ENCODE peak calls at places on chromosomes 5 and 9, in five cellular contexts. Y is gastrocnemius medialis, M is kidney, H is WERI-Rb-1, B is left ventricle myocardium inferior. N is an unnamed sample. For H3K9me3, the result is how much of the 10 kb centered on the place peaks cover.

GRCh38 chr9:69785757-69786156 is 25.9 kb upstream of the PTAR1 start:
- DNase-seq in B (no peak), H (no peak), Y (no peak), M (no peak), N (no peak)

GRCh38 chr9:118318770-118319443 is 614.7 kb downstream of the TLR4 start:
- DNase-seq in H (no peak), Y (no peak), M (peak), B (no peak), N (no peak)

GRCh38 chr5:108681079-108681921 is 66.4 kb upstream of the FER start:
- DNase-seq in M (no peak), H (peak), Y (peak), B (no peak), N (no peak)

GRCh38 chr9:91199739-91200497 is 161.8 kb downstream of the AUH start:
- DNase-seq in M (no peak), H (no peak), Y (peak), B (no peak), N (no peak)

GRCh38 chr9:111969622-111970021 is 73.0 kb downstream of the UGCG start:
- DNase-seq in H (peak), Y (no peak), M (no peak), B (no peak), N (no peak)

GRCh38 chr5:90786756-90787155 is 228.2 kb downstream of the ADGRV1 start:
- DNase-seq in H (no peak), B (no peak), M (no peak), Y (no peak), N (no peak)

GRCh38 chr5:115262405-115263247 is at the start of gene PGGT1B:
- DNase-seq in M (peak), H (peak), Y (peak), B (peak), N (peak)

GRCh38 chr5:154608531-154609011 is 130.5 kb upstream of the HAND1 start:
- DNase-seq in B (no peak), H (peak), M (no peak), Y (no peak), N (no peak)

GRCh38 chr9:135468866-135469521 is 10.6 kb upstream of the PPP1R26 start:
- DNase-seq in B (no peak), Y (no peak), M (no peak), H (peak), N (peak)

GRCh38 chr9:132242621-132243155 is 80.8 kb downstream of the NTNG2 start:
- DNase-seq in H (peak), Y (no peak), M (peak), B (no peak), N (no peak)

GRCh38 chr5:155260798-155261197 is 247.2 kb downstream of the KIF4B start:
- DNase-seq in B (no peak), Y (no peak), H (peak), M (no peak), N (no peak)

GRCh38 chr5:138138949-138139775 is at the start of gene NME5:
- DNase-seq in Y (peak), H (peak), B (peak), M (peak), N (no peak)

GRCh38 chr5:119789411-119790117 is 160.2 kb downstream of the FAM170A start:
- DNase-seq in M (no peak), Y (no peak), H (no peak), B (no peak), N (no peak)

GRCh38 chr5:129963359-129963758 is 59.1 kb downstream of the CHSY3 start:
- DNase-seq in B (no peak), H (no peak), Y (no peak), M (no peak), N (no peak)

GRCh38 chr5:144697847-144698262 is 527.2 kb downstream of the KCTD16 start:
- DNase-seq in H (no peak), M (no peak), B (no peak), Y (no peak), N (no peak)

GRCh38 chr5:43555895-43556606 is 826 bp downstream of the PAIP1 start:
- DNase-seq in H (peak), Y (peak), M (peak), B (peak), N (peak)

GRCh38 chr5:79858097-79858723 is 132.9 kb downstream of the MTX3 start:
- DNase-seq in H (peak), B (peak), Y (peak), M (no peak), N (peak)

GRCh38 chr5:21071421-21071820 is 1083.4 kb upstream of the CDH18 start:
- DNase-seq in B (no peak), H (no peak), Y (no peak), M (no peak), N (no peak)

GRCh38 chr5:53378590-53379247 is 101.7 kb upstream of the FST start:
- DNase-seq in M (no peak), Y (no peak), H (no peak), B (no peak), N (no peak)

GRCh38 chr5:75381456-75381855 is 44.4 kb downstream of the HMGCR start:
- DNase-seq in M (no peak), H (no peak), B (no peak), Y (no peak), N (no peak)

GRCh38 chr5:36150676-36151433 is 832 bp downstream of the LMBRD2 start:
- DNase-seq in B (no peak), M (peak), H (peak), Y (peak), N (peak)

GRCh38 chr5:79560774-79561524 is 47.0 kb upstream of the HOMER1 start:
- DNase-seq in B (no peak), M (no peak), Y (no peak), H (no peak), N (no peak)

GRCh38 chr9:133331641-133332380 is 4.2 kb downstream of the SURF6 start:
- DNase-seq in Y (peak), H (no peak), B (no peak), M (peak), N (no peak)

GRCh38 chr5:16666861-16667481 is 50.2 kb upstream of the RETREG1 start:
- DNase-seq in M (peak), H (peak), B (peak), Y (peak), N (peak)

GRCh38 chr5:16842916-16843315 is 93.2 kb downstream of the MYO10 start:
- DNase-seq in Y (no peak), H (no peak), B (no peak), M (peak), N (no peak)

GRCh38 chr9:94800424-94801117 is 74.1 kb downstream of the AOPEP start:
- DNase-seq in B (no peak), M (no peak), Y (no peak), H (no peak), N (no peak)

GRCh38 chr5:89342106-89342876 is 459.3 kb upstream of the MEF2C start:
- DNase-seq in M (no peak), H (no peak), Y (no peak), B (no peak), N (no peak)

GRCh38 chr5:58462154-58462553 is 2.3 kb upstream of the PLK2 start:
- DNase-seq in Y (no peak), M (no peak), H (peak), B (no peak), N (no peak)

GRCh38 chr9:95025213-95026170 is 292.0 kb downstream of the FANCC start:
- DNase-seq in Y (peak), M (peak), B (peak), H (peak), N (no peak)

GRCh38 chr5:122907238-122907637 is 61.8 kb downstream of the SNX24 start:
- DNase-seq in B (no peak), M (no peak), H (no peak), Y (no peak), N (no peak)

GRCh38 chr9:130295431-130295830 is 29.9 kb downstream of the HMCN2 start:
- DNase-seq in B (no peak), H (no peak), Y (no peak), M (peak), N (no peak)

GRCh38 chr5:115532517-115532916 is 12.1 kb downstream of the FEM1C start:
- DNase-seq in M (no peak), Y (no peak), H (no peak), B (no peak), N (no peak)

GRCh38 chr5:169763437-169764301 is 126.6 kb downstream of the DOCK2 start:
- DNase-seq in H (no peak), M (no peak), B (peak), Y (no peak), N (no peak)

GRCh38 chr9:38234479-38234878 is 158.0 kb upstream of the ALDH1B1 start:
- DNase-seq in Y (no peak), B (no peak), M (no peak), H (no peak), N (no peak)

GRCh38 chr5:16459451-16459850 is 6.1 kb downstream of the ZNF622 start:
- DNase-seq in B (no peak), Y (no peak), M (no peak), H (no peak), N (no peak)

GRCh38 chr5:149731617-149732400 is 1.7 kb downstream of the PPARGC1B start:
- DNase-seq in B (peak), H (peak), M (peak), Y (peak), N (peak)

GRCh38 chr5:17223375-17224185 is 6.1 kb downstream of the BASP1 start:
- DNase-seq in H (no peak), B (no peak), M (no peak), Y (no peak), N (no peak)

GRCh38 chr9:91273853-91274552 is 87.7 kb downstream of the AUH start:
- DNase-seq in M (no peak), Y (no peak), B (no peak), H (no peak), N (no peak)

DNA sequence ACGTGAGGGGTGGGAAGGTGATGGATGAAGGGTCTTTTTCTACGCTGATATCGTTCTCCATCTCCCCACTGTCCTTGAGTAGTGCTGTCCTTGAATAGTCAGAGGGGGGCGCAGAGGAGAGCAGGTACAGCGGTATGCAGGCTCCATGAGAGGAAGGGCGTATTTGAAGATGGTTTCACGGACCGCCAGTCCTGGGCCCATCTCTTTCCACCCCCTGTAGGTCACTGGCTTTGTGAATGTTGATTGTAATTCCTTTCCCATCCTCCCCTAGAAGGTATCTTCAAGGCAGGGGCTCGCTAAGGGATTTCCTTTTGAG is 40.8 kb upstream of the DAB2IP start:
- DNase-seq in Y (no peak), M (no peak), H (no peak), B (no peak), N (no peak)
- H3K27ac ChIP-seq in Y (peak), M (peak), H (no peak), B (peak), N (no peak)

DNA sequence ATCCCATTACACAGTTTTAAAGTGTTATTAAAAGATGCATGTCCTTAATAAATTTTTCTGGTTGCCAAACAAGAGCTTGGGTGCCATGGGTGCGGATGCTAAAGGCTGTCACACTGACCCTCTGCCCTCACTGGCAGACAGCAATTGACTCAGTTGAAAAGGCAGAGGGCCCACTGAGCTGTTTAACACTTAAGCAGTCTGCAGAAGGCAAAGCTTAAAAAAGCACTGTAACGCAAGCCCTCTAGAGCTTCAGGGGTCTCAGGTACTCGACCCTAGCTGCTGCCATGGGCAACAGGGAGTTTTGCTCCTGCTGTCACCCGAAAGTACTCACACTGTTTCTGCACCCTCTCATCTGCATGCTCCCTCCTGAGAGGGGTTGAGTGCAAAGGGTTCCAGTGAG is 726.4 kb upstream of the TYRP1 start:
- DNase-seq in B (no peak), M (no peak), H (no peak), Y (no peak), N (no peak)
- H3K9me3 ChIP-seq in B (under half), M (under half), H (under half), Y (under half), N (under half)

GRCh38 chr5:28346696-28347095 is 1308.3 kb upstream of the CDH9 start:
- DNase-seq in H (no peak), Y (no peak), B (no peak), M (no peak), N (no peak)

DNA sequence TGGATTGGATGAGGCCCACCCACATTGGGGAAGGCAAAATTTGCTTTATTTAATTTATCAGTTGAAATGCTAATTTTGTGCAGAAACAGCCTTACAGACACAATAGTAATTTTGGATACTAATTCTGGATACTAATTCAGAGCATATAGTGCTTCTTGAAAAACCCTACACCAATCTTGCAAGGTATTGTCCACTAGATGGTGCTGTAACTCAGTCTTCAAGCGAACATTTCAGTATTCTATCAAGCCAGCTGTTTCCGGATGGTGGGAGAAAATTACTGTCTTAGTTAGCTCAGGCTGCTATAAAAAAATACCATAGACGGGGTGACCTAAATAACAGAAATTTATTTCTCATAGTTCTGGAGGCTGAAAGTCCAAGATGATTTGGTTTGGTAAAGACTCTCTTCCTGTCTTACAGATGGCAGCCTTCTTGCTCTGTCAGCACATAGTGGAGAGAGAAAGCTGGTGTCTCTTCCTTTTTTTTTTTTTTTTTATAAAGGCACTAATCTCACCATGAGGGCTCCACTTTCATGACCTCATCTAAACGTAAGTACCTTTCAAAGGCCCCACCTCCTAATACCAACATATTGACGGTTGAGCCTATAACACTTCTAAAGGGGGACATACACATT is 1306.5 kb upstream of the CDH9 start:
- DNase-seq in B (no peak), Y (no peak), M (no peak), H (peak), N (no peak)
- TF ChIP-seq CTCF in B (peak), Y (no peak), M (peak), H (peak), N (no peak)

GRCh38 chr5:156920861-156921431 is 42.1 kb downstream of the TIMD4 start:
- DNase-seq in H (no peak), B (no peak), Y (no peak), M (no peak), N (no peak)
- H3K27ac ChIP-seq in H (no peak), B (no peak), Y (no peak), M (no peak), N (no peak)

DNA sequence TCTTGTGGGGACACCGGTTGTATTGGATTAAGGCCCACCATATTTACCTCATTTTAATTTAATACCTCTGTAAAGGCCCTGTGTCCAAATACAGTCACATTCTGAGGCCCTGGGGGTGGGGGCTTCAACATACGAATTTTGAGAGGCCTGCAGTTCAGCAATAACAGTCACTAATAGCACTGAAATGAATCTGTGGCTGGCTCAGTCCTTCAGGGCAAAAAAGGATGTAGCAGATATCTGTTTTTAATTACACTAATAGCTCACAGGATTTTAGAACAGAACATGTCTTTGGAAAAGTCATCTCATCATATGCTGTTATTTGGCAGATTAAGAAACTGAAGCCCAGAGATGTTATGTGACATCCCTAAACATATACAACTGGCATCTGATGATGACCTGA is 71.9 kb upstream of the ANKRD55 start:
- DNase-seq in Y (no peak), H (no peak), M (no peak), B (no peak), N (no peak)
- H3K9me3 ChIP-seq in Y (under half), H (under half), M (under half), B (under half), N (under half)

GRCh38 chr5:181119105-181119504 is 11.9 kb downstream of the OR2V1 start:
- DNase-seq in M (no peak), H (no peak), B (no peak), Y (no peak), N (no peak)

GRCh38 chr5:181121675-181122561 is 9.1 kb downstream of the OR2V1 start:
- DNase-seq in Y (no peak), B (no peak), M (no peak), H (no peak), N (no peak)

GRCh38 chr5:181120761-181121160 is 10.2 kb downstream of the OR2V1 start:
- DNase-seq in Y (no peak), B (no peak), H (no peak), M (no peak), N (no peak)

GRCh38 chr5:181118369-181118768 is 12.6 kb downstream of the OR2V1 start:
- DNase-seq in M (no peak), B (no peak), H (no peak), Y (no peak), N (no peak)

GRCh38 chr5:181120311-181120710 is 10.7 kb downstream of the OR2V1 start:
- DNase-seq in B (no peak), Y (no peak), M (no peak), H (no peak), N (no peak)
- TF ChIP-seq CTCF in B (no peak), Y (no peak), M (no peak), H (no peak), N (no peak)

DNA sequence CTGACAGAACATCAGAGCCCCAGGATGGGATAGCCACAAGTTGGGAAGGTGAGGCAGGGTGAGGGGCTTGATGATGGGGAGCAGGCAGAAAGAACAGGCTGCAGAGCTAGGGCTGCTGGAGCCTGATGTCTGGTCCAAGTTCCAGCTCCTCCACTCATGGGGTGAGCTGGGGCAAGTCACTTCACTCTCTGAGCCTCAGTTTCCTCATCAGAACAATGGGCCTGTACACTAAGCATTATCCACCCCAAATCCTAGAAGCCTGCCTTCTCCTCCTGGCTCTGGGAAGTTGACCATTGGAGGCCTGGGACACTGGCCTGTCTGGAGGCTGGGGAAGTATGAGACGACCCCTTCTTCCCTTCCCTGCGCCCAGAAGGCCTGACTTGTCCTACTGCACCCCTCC is 51.8 kb upstream of the PSD2 start:
- DNase-seq in H (no peak), Y (no peak), B (no peak), M (no peak), N (no peak)
- H3K27ac ChIP-seq in H (peak), Y (no peak), B (no peak), M (no peak), N (no peak)